ENCODE peak calls at places on chromosomes 6 and 20, in nine cellular contexts. M is thoracic aorta; K is kidney tubule cell; D is NCI-H510A treated with DMSO at 0.1 percent for 48 hours; H is aorta; U is Right ventricle myocardium inferior; E is T-helper 9 cell; P is activated CD8-positive, alpha-beta memory T cell treated with anti-CD3 and anti-CD28 coated beads for 24 hours; W is cerebellar cortex. J is an unnamed sample.

GRCh38 chr6:37048851-37049734 is 43.6 kb downstream of the FGD2 start:
- DNase-seq in K (peak), H (peak), E (peak), D (no peak), W (no peak), U (no peak), M (no peak), P (peak), J (no peak)

GRCh38 chr20:35561268-35561667 is 19.4 kb downstream of the ERGIC3 start:
- DNase-seq in D (peak), H (peak), M (no peak), P (no peak), E (no peak), K (peak), U (no peak), W (peak), J (peak)

GRCh38 chr6:168200571-168201134 is 118.9 kb downstream of the DACT2 start:
- DNase-seq in K (no peak), D (no peak), W (no peak), U (no peak), M (no peak), H (no peak), E (no peak), P (no peak), J (no peak)

GRCh38 chr6:116665464-116665863 is 3.1 kb downstream of the ZUP1 start:
- DNase-seq in U (no peak), D (no peak), M (no peak), W (no peak), K (no peak), H (no peak), P (no peak), E (no peak), J (no peak)

GRCh38 chr6:28977351-28978136 is 27.6 kb downstream of the ZNF311 start:
- DNase-seq in K (peak), P (peak), W (no peak), E (no peak), M (no peak), U (peak), H (peak), D (no peak), J (no peak)

GRCh38 chr6:69622924-69623323 is 173.9 kb downstream of the LMBRD1 start:
- DNase-seq in K (no peak), M (no peak), W (no peak), U (no peak), H (no peak), P (no peak), E (no peak), D (no peak), J (no peak)

GRCh38 chr6:18155273-18155863 is at the start of gene KDM1B:
- DNase-seq in E (no peak), K (peak), M (peak), P (peak), D (peak), W (peak), H (peak), U (peak), J (peak)

GRCh38 chr20:32577023-32577422 is 8.1 kb downstream of the NOL4L start:
- DNase-seq in P (no peak), K (no peak), D (no peak), U (no peak), M (no peak), W (no peak), H (no peak), E (no peak), J (no peak)